ENCODE peak calls at places on chromosome 22, in five cellular contexts. V is K562, I is HepG2, X is H1, D is GM12878. P is an unnamed sample. For H3K4me1, the result is how much of the 10 kb centered on the place peaks cover.

GRCh38 chr22:42294034-42294985 is 23.9 kb upstream of the TCF20 start:
- DNase-seq in V (peak), I (peak), X (peak), D (no peak), P (peak)

GRCh38 chr22:17712441-17712840 is 61.8 kb downstream of the BID start:
- DNase-seq in V (no peak), I (no peak), X (no peak), D (no peak), P (no peak)

GRCh38 chr22:39953101-39953500 is 7.1 kb upstream of the TMA7B start:
- DNase-seq in V (no peak), I (no peak), X (no peak), D (no peak), P (no peak)

GRCh38 chr22:35039625-35040024 is 26.3 kb upstream of the ISX start:
- DNase-seq in V (no peak), I (no peak), X (no peak), D (no peak), P (no peak)

GRCh38 chr22:33519140-33519973 is 400.9 kb downstream of the LARGE1 start:
- DNase-seq in V (peak), I (peak), X (peak), D (peak), P (peak)

GRCh38 chr22:47588583-47588970 is 826.1 kb downstream of the TBC1D22A start:
- DNase-seq in V (no peak), I (no peak), X (no peak), D (no peak), P (no peak)

GRCh38 chr22:31250740-31251330 is 38.7 kb downstream of the LIMK2 start:
- DNase-seq in V (no peak), I (peak), X (no peak), D (no peak), P (no peak)

GRCh38 chr22:32249231-32249630 is 5.9 kb downstream of the SLC5A4 start:
- DNase-seq in V (no peak), I (no peak), X (no peak), D (no peak), P (no peak)

GRCh38 chr22:48755332-48755949 is 1072.2 kb downstream of the BRD1 start:
- DNase-seq in V (no peak), I (no peak), X (no peak), D (no peak), P (no peak)

GRCh38 chr22:17056807-17057206 is 28.0 kb upstream of the IL17RA start:
- DNase-seq in V (no peak), I (no peak), X (peak), D (no peak), P (no peak)

GRCh38 chr22:27748355-27749168 is 53.0 kb downstream of the MN1 start:
- DNase-seq in V (no peak), I (no peak), X (peak), D (no peak), P (peak)

GRCh38 chr22:17795661-17796548 is 21.6 kb upstream of the BID start:
- DNase-seq in V (no peak), I (no peak), X (no peak), D (no peak), P (no peak)

GRCh38 chr22:20671409-20672081 is 102.4 kb upstream of the SERPIND1 start:
- DNase-seq in V (no peak), I (no peak), X (peak), D (no peak), P (no peak)

GRCh38 chr22:26494506-26494905 is 10.8 kb downstream of the SRRD start:
- DNase-seq in V (no peak), I (no peak), X (no peak), D (no peak), P (no peak)

GRCh38 chr22:20944042-20944441 is 23.0 kb upstream of the AIFM3 start:
- DNase-seq in V (no peak), I (no peak), X (no peak), D (no peak), P (no peak)

GRCh38 chr22:21108379-21109115 is 62.8 kb downstream of the LRRC74B start:
- DNase-seq in V (no peak), I (no peak), X (no peak), D (no peak), P (no peak)

GRCh38 chr22:42172385-42173172 is 42.0 kb upstream of the CYP2D6 start:
- DNase-seq in V (no peak), I (peak), X (no peak), D (no peak), P (no peak)

GRCh38 chr22:19957445-19957844 is 15.8 kb upstream of the TXNRD2 start:
- DNase-seq in V (no peak), I (no peak), X (no peak), D (no peak), P (no peak)

GRCh38 chr22:49536571-49537131 is 291.0 kb downstream of the BRD1 start:
- DNase-seq in V (no peak), I (no peak), X (peak), D (no peak), P (no peak)

GRCh38 chr22:46300491-46300890 is 3.8 kb downstream of the GTSE1 start:
- DNase-seq in V (no peak), I (no peak), X (no peak), D (no peak), P (no peak)
- TF ChIP-seq CREB1 in V (no peak), I (no peak), X (no peak), D (no peak), P (no peak)

GRCh38 chr22:38172489-38173155 is 9.0 kb downstream of the PLA2G6 start:
- DNase-seq in V (no peak), I (peak), X (no peak), D (no peak), P (no peak)

GRCh38 chr22:38172016-38172431 is 9.6 kb downstream of the PLA2G6 start:
- DNase-seq in V (no peak), I (no peak), X (no peak), D (no peak), P (no peak)

GRCh38 chr22:38175206-38176118 is 6.2 kb downstream of the PLA2G6 start:
- DNase-seq in V (no peak), I (no peak), X (no peak), D (no peak), P (no peak)

GRCh38 chr22:38174626-38175025 is 7.0 kb downstream of the PLA2G6 start:
- DNase-seq in V (no peak), I (no peak), X (no peak), D (no peak), P (no peak)

GRCh38 chr22:38173156-38173906 is 8.3 kb downstream of the PLA2G6 start:
- DNase-seq in V (no peak), I (no peak), X (no peak), D (no peak), P (no peak)
- H3K4me1 ChIP-seq in V (under half), I (under half), X (under half), D (under half), P (under half)

DNA sequence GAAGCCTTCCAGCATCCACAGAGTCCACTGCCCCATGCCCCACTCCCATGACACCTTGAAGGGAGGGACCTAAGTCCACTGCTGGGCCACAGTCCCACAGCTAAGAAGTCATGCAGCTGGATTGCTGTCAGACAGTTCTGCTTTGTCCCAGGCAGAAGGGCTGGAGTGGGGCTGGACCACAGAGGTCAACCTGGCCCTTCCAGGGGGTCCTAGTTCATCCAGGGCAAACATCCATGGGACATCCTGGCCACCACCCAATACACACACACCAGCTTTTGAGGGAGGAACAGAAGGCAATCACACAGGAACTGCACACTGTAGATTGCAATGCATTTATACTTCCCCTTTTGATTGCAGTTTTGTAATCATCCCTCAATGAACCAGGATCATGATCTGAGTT is 11.3 kb upstream of the APOL4 start:
- DNase-seq in V (no peak), I (peak), X (no peak), D (no peak), P (no peak)
- H3K27ac ChIP-seq in V (no peak), I (no peak), X (no peak), D (no peak), P (no peak)

GRCh38 chr22:24592846-24593809 is at the start of gene LRRC75B:
- DNase-seq in V (peak), I (peak), X (peak), D (no peak), P (peak)
- TF ChIP-seq CREB1 in V (no peak), I (no peak), X (peak), D (no peak), P (peak)

DNA sequence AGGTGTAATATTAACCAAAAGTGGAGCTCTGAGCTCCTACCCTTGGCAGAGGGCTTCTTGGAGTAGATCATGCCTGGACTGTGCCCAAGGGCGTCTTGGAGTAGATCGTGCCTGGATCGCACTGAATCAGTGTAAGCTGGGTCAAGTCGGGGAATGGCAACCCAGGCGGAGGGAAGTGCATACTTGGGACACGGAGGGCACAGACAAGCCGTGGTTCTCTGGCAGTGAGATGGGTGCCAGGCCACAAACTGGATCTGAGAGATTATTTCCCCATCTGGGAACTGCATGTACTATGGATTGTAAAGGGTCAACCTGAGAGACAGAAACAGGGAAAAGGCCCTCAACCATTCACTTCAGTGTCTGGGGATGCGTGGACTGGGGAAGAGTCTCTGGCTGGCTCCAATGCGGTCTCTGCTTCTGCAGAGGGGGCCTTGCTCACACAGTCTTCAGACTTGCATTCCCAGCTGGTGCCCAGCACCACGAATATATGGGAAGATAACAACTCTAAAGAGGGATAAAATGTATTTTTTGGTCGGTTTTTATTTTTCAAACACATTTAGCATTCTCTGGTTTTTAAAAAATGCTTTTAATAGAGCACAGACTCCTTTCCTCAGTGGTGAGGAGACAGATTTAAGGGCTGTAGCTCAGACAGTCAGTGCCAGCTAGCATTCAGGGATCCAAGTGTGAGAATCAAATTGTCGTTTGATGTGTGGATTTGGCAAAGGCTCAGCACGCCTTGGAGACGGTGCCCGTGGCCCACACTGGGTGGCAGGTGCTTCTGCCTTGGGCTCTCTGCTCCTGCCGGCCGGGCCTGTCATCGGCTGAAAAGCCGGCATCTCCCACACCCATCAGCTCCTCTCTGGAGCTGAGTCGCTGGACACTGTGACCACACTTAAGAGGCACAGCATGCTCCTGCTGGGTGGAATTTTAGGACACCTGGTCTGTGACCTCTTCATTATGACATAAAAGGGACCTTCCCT is 7.9 kb upstream of the EFCAB6 start:
- DNase-seq in V (no peak), I (no peak), X (peak), D (no peak), P (no peak)
- H3K4me1 ChIP-seq in V (under half), I (under half), X (under half), D (under half), P (under half)

GRCh38 chr22:29382575-29383328 is 5.6 kb downstream of the AP1B1 start:
- DNase-seq in V (peak), I (no peak), X (no peak), D (no peak), P (no peak)
- H3K27ac ChIP-seq in V (peak), I (peak), X (no peak), D (no peak), P (no peak)

GRCh38 chr22:22691716-22692701 is 47.6 kb downstream of the GGTLC2 start:
- DNase-seq in V (no peak), I (no peak), X (no peak), D (no peak), P (peak)
- TF ChIP-seq CREB1 in V (no peak), I (no peak), X (no peak), D (no peak), P (no peak)

P was measured in GM23338.